ENCODE peak calls at places on chromosomes 2 and 18, in nine cellular contexts. I is GM03348; O is GM20000; K is activated naive CD8-positive, alpha-beta T cell treated with anti-CD3 and anti-CD28 coated beads for 36 hours; H is stimulated activated CD8-positive, alpha-beta memory T cell treated with anti-CD3 and anti-CD28 coated beads, Interleukin-15, amount 100 ng/mL, for 4 hours; X is stimulated activated CD4-positive, alpha-beta T cell treated with anti-CD3 and anti-CD28 coated beads, Interleukin-2, amount 100 ng/mL, for 48 hours; M is caudate nucleus; J is activated T-cell treated with anti-CD3 and anti-CD28 coated beads for 1 hour; A is heart left ventricle. T is an unnamed sample.

GRCh38 chr2:23826771-23827170 is 100.2 kb downstream of the ATAD2B start:
- DNase-seq in K (no peak), O (no peak), H (no peak), J (no peak), X (no peak), M (no peak), I (no peak), A (no peak), T (no peak)

GRCh38 chr2:219506802-219507554 is 7.3 kb upstream of the ASIC4 start:
- DNase-seq in I (no peak), K (no peak), J (no peak), H (no peak), O (no peak), A (no peak), X (no peak), M (no peak), T (no peak)

GRCh38 chr2:188042412-188042811 is 249.3 kb upstream of the GULP1 start:
- DNase-seq in I (peak; percentile 42), H (no peak), X (no peak), M (no peak), A (no peak), J (no peak), O (no peak), K (no peak), T (peak; percentile 67)

GRCh38 chr2:139160838-139161237 is 380.6 kb upstream of the NXPH2 start:
- DNase-seq in I (no peak), X (no peak), M (no peak), K (no peak), A (no peak), J (no peak), O (no peak), H (no peak), T (peak; percentile 2)

GRCh38 chr18:23138470-23138869 is 3.2 kb downstream of the CABLES1 start:
- DNase-seq in K (no peak), J (no peak), O (no peak), H (no peak), X (no peak), A (peak; percentile 69), M (no peak), I (no peak), T (no peak)

GRCh38 chr18:26549486-26550435 is 1.4 kb upstream of the KCTD1 start:
- DNase-seq in H (no peak), X (no peak), K (peak; percentile 16), I (peak; percentile 86), O (peak; percentile 65), J (no peak), A (peak; percentile 77), M (peak; percentile 80), T (peak; percentile 69)

GRCh38 chr18:78867131-78867530 is 112.5 kb upstream of the SALL3 start:
- DNase-seq in X (no peak), J (no peak), K (no peak), H (no peak), I (no peak), O (no peak), M (no peak), A (no peak), T (no peak)

GRCh38 chr2:135052997-135053474 is 944 bp downstream of the RAB3GAP1 start:
- DNase-seq in H (no peak), J (no peak), K (peak; percentile 45), M (peak; percentile 1), O (no peak), X (peak; percentile 6), I (peak; percentile 11), A (no peak), T (no peak)

GRCh38 chr2:158753561-158754302 is 41.4 kb upstream of the DAPL1 start:
- DNase-seq in J (no peak), H (no peak), A (no peak), O (peak; percentile 74), K (peak; percentile 5), M (peak; percentile 63), X (peak; percentile 6), I (peak; percentile 86), T (peak; percentile 65)

GRCh38 chr2:37786854-37787253 is 115.4 kb upstream of the CDC42EP3 start:
- DNase-seq in O (no peak), M (no peak), J (no peak), H (no peak), A (no peak), K (no peak), I (no peak), X (no peak), T (no peak)

GRCh38 chr2:111632661-111633060 is 251.3 kb downstream of the ANAPC1 start:
- DNase-seq in J (no peak), O (peak; percentile 49), M (no peak), K (peak; percentile 28), A (no peak), H (no peak), X (no peak), I (no peak), T (peak; percentile 85)

GRCh38 chr18:48607049-48607984 is 68.5 kb downstream of the CTIF start:
- DNase-seq in K (no peak), X (no peak), M (no peak), I (peak; percentile 91), H (no peak), O (no peak), J (no peak), A (peak; percentile 61), T (peak; percentile 85)

T was measured in mesenchymal stem cell.